ENCODE peak calls at places on chromosomes 3 and 15, in nine cellular contexts. Y, H, T, A, V, R, W, U and J are unnamed samples.

GRCh38 chr3:4734454-4734853 is 241.3 kb downstream of the ITPR1 start:
- DNase-seq in Y (peak), H (no peak), T (no peak), A (no peak), V (no peak), R (no peak), W (no peak), U (no peak), J (no peak)

GRCh38 chr15:34435658-34436057 is 1.9 kb downstream of the GOLGA8A start:
- DNase-seq in Y (no peak), H (no peak), T (no peak), A (no peak), V (no peak), R (no peak), W (no peak), U (no peak), J (no peak)

GRCh38 chr15:101536166-101536874 is 46.8 kb upstream of the PCSK6 start:
- DNase-seq in Y (no peak), H (no peak), T (no peak), A (no peak), V (no peak), R (no peak), W (peak), U (peak), J (no peak)

GRCh38 chr3:62632510-62633294 is 242.5 kb downstream of the CADPS start:
- DNase-seq in Y (peak), H (no peak), T (no peak), A (no peak), V (no peak), R (no peak), W (no peak), U (no peak), J (no peak)

GRCh38 chr3:82311901-82312300 is 550.5 kb upstream of the GBE1 start:
- DNase-seq in Y (no peak), H (no peak), T (no peak), A (no peak), V (no peak), R (no peak), W (no peak), U (no peak), J (no peak)

GRCh38 chr3:132822837-132823236 is 100.6 kb upstream of the NPHP3 start:
- DNase-seq in Y (no peak), H (no peak), T (no peak), A (no peak), V (no peak), R (no peak), W (no peak), U (no peak), J (no peak)

GRCh38 chr3:94272030-94272429 is 209.2 kb downstream of the NSUN3 start:
- DNase-seq in Y (no peak), H (no peak), T (no peak), A (no peak), V (no peak), R (no peak), W (no peak), U (no peak), J (no peak)

GRCh38 chr3:170643831-170644230 is 58.0 kb upstream of the SLC7A14 start:
- DNase-seq in Y (no peak), H (no peak), T (no peak), A (no peak), V (no peak), R (no peak), W (no peak), U (no peak), J (no peak)

GRCh38 chr3:100615684-100616083 is 6.3 kb downstream of the ADGRG7 start:
- DNase-seq in Y (no peak), H (no peak), T (no peak), A (no peak), V (peak), R (no peak), W (no peak), U (no peak), J (peak)

GRCh38 chr15:99305761-99306505 is 54.7 kb downstream of the LRRC28 start:
- DNase-seq in Y (peak), H (no peak), T (no peak), A (peak), V (peak), R (peak), W (no peak), U (no peak), J (peak)

GRCh38 chr3:193947636-193948035 is 188.3 kb upstream of the HES1 start:
- DNase-seq in Y (no peak), H (no peak), T (no peak), A (no peak), V (no peak), R (no peak), W (no peak), U (no peak), J (peak)

GRCh38 chr3:34212671-34213070 is 414.2 kb downstream of the PDCD6IP start:
- DNase-seq in Y (peak), H (peak), T (no peak), A (no peak), V (peak), R (no peak), W (no peak), U (no peak), J (peak)

GRCh38 chr3:37534940-37535339 is 326.7 kb upstream of the CTDSPL start:
- DNase-seq in Y (no peak), H (no peak), T (no peak), A (no peak), V (no peak), R (no peak), W (no peak), U (no peak), J (no peak)

GRCh38 chr15:31306426-31307269 is 20.0 kb upstream of the KLF13 start:
- DNase-seq in Y (peak), H (peak), T (peak), A (peak), V (no peak), R (no peak), W (peak), U (peak), J (no peak)

GRCh38 chr3:187871204-187871591 is 125.9 kb upstream of the BCL6 start:
- DNase-seq in Y (no peak), H (no peak), T (no peak), A (no peak), V (no peak), R (no peak), W (no peak), U (no peak), J (no peak)

GRCh38 chr3:44893097-44893496 is 18.7 kb downstream of the TGM4 start:
- DNase-seq in Y (no peak), H (peak), T (no peak), A (no peak), V (peak), R (no peak), W (no peak), U (no peak), J (peak)

GRCh38 chr15:98649621-98649995 is 1.3 kb downstream of the IGF1R start:
- DNase-seq in Y (peak), H (no peak), T (no peak), A (peak), V (peak), R (no peak), W (peak), U (peak), J (peak)

GRCh38 chr3:27590437-27591320 is 106.5 kb upstream of the SLC4A7 start:
- DNase-seq in Y (no peak), H (no peak), T (no peak), A (no peak), V (peak), R (peak), W (no peak), U (no peak), J (peak)

GRCh38 chr3:171862993-171863521 is 19.9 kb downstream of the TMEM212 start:
- DNase-seq in Y (no peak), H (no peak), T (no peak), A (no peak), V (no peak), R (no peak), W (no peak), U (peak), J (peak)

GRCh38 chr3:112640864-112641751 is at the start of gene CCDC80:
- DNase-seq in Y (no peak), H (peak), T (no peak), A (no peak), V (peak), R (peak), W (no peak), U (no peak), J (peak)

GRCh38 chr15:60385620-60386552 is 11.9 kb downstream of the ANXA2 start:
- DNase-seq in Y (no peak), H (no peak), T (no peak), A (no peak), V (peak), R (peak), W (no peak), U (peak), J (peak)

GRCh38 chr15:32029862-32030781 is at the start of gene CHRNA7:
- DNase-seq in Y (peak), H (no peak), T (peak), A (peak), V (peak), R (peak), W (peak), U (peak), J (peak)

GRCh38 chr3:184880616-184881015 is 68.7 kb downstream of the VPS8 start:
- DNase-seq in Y (no peak), H (no peak), T (no peak), A (no peak), V (peak), R (no peak), W (no peak), U (no peak), J (no peak)

GRCh38 chr3:56800373-56801150 is 1.2 kb downstream of the ARHGEF3 start:
- DNase-seq in Y (no peak), H (peak), T (no peak), A (no peak), V (no peak), R (no peak), W (no peak), U (peak), J (no peak)